ENCODE peak calls at places on chromosome 12, in nine cellular contexts. Z is transverse colon, T is cardiac fibroblast, J is spleen, Q is lower lobe of right lung, C is fibroblast of lung, B is foreskin fibroblast, K is OCI-LY7, P is left lung. A is an unnamed sample.

GRCh38 chr12:10968765-10969456 is 17.8 kb downstream of the TAS2R50 start:
- DNase-seq in Z (no peak), T (peak; percentile 92), J (no peak), Q (peak; percentile 44), C (peak; percentile 82), B (peak; percentile 46), K (no peak), P (no peak), A (peak; percentile 77)

GRCh38 chr12:25648460-25648859 is 95.4 kb upstream of the LMNTD1 start:
- DNase-seq in Z (peak; percentile 17), T (peak; percentile 79), J (no peak), Q (peak; percentile 48), C (peak; percentile 80), B (peak; percentile 70), K (no peak), P (no peak), A (peak; percentile 73)

GRCh38 chr12:105733579-105733978 is 403.1 kb downstream of the C12orf75 start:
- DNase-seq in Z (no peak), T (no peak), J (no peak), Q (no peak), C (no peak), B (no peak), K (no peak), P (no peak), A (no peak)

GRCh38 chr12:55818140-55818728 is 393 bp downstream of the ORMDL2 start:
- DNase-seq in Z (no peak), T (no peak), J (no peak), Q (no peak), C (peak; percentile 23), B (no peak), K (no peak), P (no peak), A (no peak)

GRCh38 chr12:128976120-128976519 is 122.8 kb downstream of the GLT1D1 start:
- DNase-seq in Z (peak; percentile 65), T (no peak), J (no peak), Q (peak; percentile 62), C (no peak), B (no peak), K (peak; percentile 13), P (no peak), A (peak; percentile 2)

GRCh38 chr12:67650127-67650495 is 1.6 kb downstream of the DYRK2 start:
- DNase-seq in Z (no peak), T (peak; percentile 22), J (peak; percentile 80), Q (no peak), C (no peak), B (no peak), K (no peak), P (peak; percentile 47), A (no peak)

GRCh38 chr12:7441216-7441615 is 2.7 kb downstream of the CD163L1 start:
- DNase-seq in Z (no peak), T (no peak), J (no peak), Q (no peak), C (peak; percentile 23), B (no peak), K (no peak), P (no peak), A (no peak)

GRCh38 chr12:58757422-58757821 is 162.9 kb downstream of the LRIG3 start:
- DNase-seq in Z (no peak), T (peak; percentile 22), J (no peak), Q (no peak), C (peak; percentile 96), B (peak; percentile 95), K (no peak), P (no peak), A (peak; percentile 91)

GRCh38 chr12:72349491-72349890 is 77.3 kb downstream of the TRHDE start:
- DNase-seq in Z (no peak), T (no peak), J (no peak), Q (no peak), C (no peak), B (no peak), K (no peak), P (no peak), A (no peak)

GRCh38 chr12:97313471-97314190 is 149.0 kb upstream of the RMST start:
- DNase-seq in Z (no peak), T (no peak), J (no peak), Q (no peak), C (peak; percentile 40), B (no peak), K (no peak), P (no peak), A (no peak)

GRCh38 chr12:32895688-32896437 is 714 bp downstream of the PKP2 start:
- DNase-seq in Z (peak; percentile 79), T (no peak), J (no peak), Q (no peak), C (no peak), B (no peak), K (no peak), P (no peak), A (no peak)

GRCh38 chr12:16449459-16449858 is 102.0 kb downstream of the MGST1 start:
- DNase-seq in Z (no peak), T (peak; percentile 11), J (no peak), Q (no peak), C (no peak), B (no peak), K (no peak), P (no peak), A (no peak)

GRCh38 chr12:45938566-45938965 is 51.8 kb downstream of the SCAF11 start:
- DNase-seq in Z (no peak), T (no peak), J (no peak), Q (no peak), C (no peak), B (no peak), K (no peak), P (no peak), A (no peak)

GRCh38 chr12:128572311-128572810 is 251.4 kb downstream of the SLC15A4 start:
- DNase-seq in Z (no peak), T (no peak), J (no peak), Q (no peak), C (no peak), B (no peak), K (no peak), P (no peak), A (no peak)

GRCh38 chr12:91381309-91381804 is 198.7 kb upstream of the DCN start:
- DNase-seq in Z (no peak), T (peak; percentile 90), J (no peak), Q (no peak), C (peak; percentile 90), B (peak; percentile 63), K (no peak), P (no peak), A (peak; percentile 94)

GRCh38 chr12:49336645-49337584 is at the start of gene C1QL4:
- DNase-seq in Z (peak; percentile 87), T (peak; percentile 72), J (peak; percentile 94), Q (peak; percentile 87), C (peak; percentile 46), B (peak; percentile 48), K (peak; percentile 82), P (peak; percentile 96), A (peak; percentile 64)

GRCh38 chr12:56079729-56080555 is at the start of gene ERBB3:
- DNase-seq in Z (peak; percentile 90), T (peak; percentile 75), J (peak; percentile 79), Q (peak; percentile 90), C (peak; percentile 87), B (peak; percentile 82), K (peak; percentile 14), P (peak; percentile 93), A (peak; percentile 80)

GRCh38 chr12:99067171-99067785 is 422.2 kb downstream of the APAF1 start:
- DNase-seq in Z (no peak), T (no peak), J (no peak), Q (no peak), C (no peak), B (no peak), K (no peak), P (no peak), A (no peak)

GRCh38 chr12:93311827-93312226 is 65.9 kb upstream of the NUDT4 start:
- DNase-seq in Z (no peak), T (no peak), J (no peak), Q (no peak), C (peak; percentile 65), B (no peak), K (no peak), P (no peak), A (no peak)
- H3K4me3 ChIP-seq in Z (no peak overlapping the region), T (no peak overlapping the region), J (no peak overlapping the region), Q (no peak overlapping the region), C (no peak overlapping the region), B (no peak overlapping the region), K (no peak overlapping the region), P (no peak overlapping the region), A (no peak overlapping the region)

DNA sequence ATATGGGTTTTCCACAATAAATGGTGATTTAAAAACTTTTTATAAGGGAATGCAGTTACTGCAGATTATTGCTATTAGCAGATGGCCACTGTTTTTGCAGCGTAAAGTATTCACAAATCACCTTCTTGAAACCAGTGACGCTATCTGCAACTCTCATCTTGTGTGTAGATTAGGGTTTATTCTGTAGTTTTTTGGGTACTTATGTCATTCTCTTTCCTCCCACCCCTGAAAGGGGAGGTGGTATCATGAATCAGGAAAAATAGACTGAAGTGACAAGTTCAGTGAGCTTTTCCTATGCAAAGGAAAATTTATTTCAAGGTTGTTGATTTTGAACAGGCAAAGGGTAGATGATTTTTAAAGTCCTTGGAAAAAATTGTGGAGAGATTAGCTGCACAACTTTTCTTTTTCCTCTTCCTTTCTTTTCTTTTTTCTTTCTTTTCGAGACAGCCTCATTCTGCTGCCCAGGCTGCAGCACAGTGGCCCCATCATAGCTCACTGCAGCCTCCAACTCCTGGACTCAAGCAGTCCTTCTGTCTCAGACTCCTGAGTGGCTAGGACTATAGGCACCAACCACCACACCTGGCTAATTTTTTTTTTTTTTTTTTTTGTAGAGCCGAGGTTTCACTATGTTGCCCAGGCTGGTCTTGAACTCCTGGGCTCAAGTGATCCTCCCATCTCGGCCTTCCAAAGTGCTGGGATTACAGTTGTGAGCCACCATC is 1.6 kb downstream of the FRS2 start:
- DNase-seq in Z (no peak), T (no peak), J (no peak), Q (no peak), C (peak; percentile 44), B (no peak), K (no peak), P (no peak), A (no peak)
- H3K4me3 ChIP-seq in Z (peak overlapping the region; percentile 99), T (peak overlapping the region; percentile 80), J (peak overlapping the region; percentile 87), Q (peak overlapping the region; percentile 88), C (peak overlapping the region; percentile 92), B (peak overlapping the region; percentile 76), K (peak overlapping the region; percentile 98), P (peak overlapping the region; percentile 80), A (peak overlapping the region; percentile 93)

GRCh38 chr12:126727656-126728055 is 1539.3 kb upstream of the TMEM132C start:
- DNase-seq in Z (no peak), T (no peak), J (no peak), Q (no peak), C (no peak), B (no peak), K (no peak), P (peak; percentile 64), A (no peak)

GRCh38 chr12:126727218-126727601 is 1539.8 kb upstream of the TMEM132C start:
- DNase-seq in Z (no peak), T (no peak), J (no peak), Q (no peak), C (no peak), B (no peak), K (no peak), P (no peak), A (no peak)

GRCh38 chr12:126726481-126727217 is 1540.3 kb upstream of the TMEM132C start:
- DNase-seq in Z (no peak), T (no peak), J (no peak), Q (no peak), C (no peak), B (no peak), K (no peak), P (peak; percentile 73), A (no peak)
- H3K4me3 ChIP-seq in Z (no peak overlapping the region), T (no peak overlapping the region), J (no peak overlapping the region), Q (no peak overlapping the region), C (no peak overlapping the region), B (no peak overlapping the region), K (no peak overlapping the region), P (no peak overlapping the region), A (no peak overlapping the region)

GRCh38 chr12:6122211-6122610 is 2.3 kb downstream of the VWF start:
- DNase-seq in Z (no peak), T (no peak), J (no peak), Q (no peak), C (no peak), B (no peak), K (no peak), P (no peak), A (no peak)
- H3K4me3 ChIP-seq in Z (no peak overlapping the region), T (no peak overlapping the region), J (peak overlapping the region; percentile 43), Q (peak overlapping the region; percentile 52), C (no peak overlapping the region), B (no peak overlapping the region), K (no peak overlapping the region), P (no peak overlapping the region), A (no peak overlapping the region)

A was measured in choroid plexus epithelial cell.